ENCODE peak calls at places on chromosomes 1 and 21, in eight cellular contexts. N is suprapubic skin, D is tibial nerve, V is ovary, X is stomach, I is transverse colon, Q is sigmoid colon, T is A549. G is an unnamed sample.

GRCh38 chr1:204045430-204045829 is 27.5 kb upstream of the SOX13 start:
- DNase-seq in V (no peak), D (no peak), N (no peak), T (no peak), X (no peak), Q (no peak), I (no peak), G (no peak)

GRCh38 chr1:214404154-214404553 is 123.2 kb downstream of the SMYD2 start:
- DNase-seq in D (no peak), Q (no peak), N (no peak), V (no peak), I (no peak), T (no peak), X (no peak), G (no peak)

GRCh38 chr21:35138665-35139381 is 89.7 kb upstream of the RUNX1 start:
- DNase-seq in D (no peak), Q (no peak), N (no peak), V (no peak), X (no peak), T (no peak), I (no peak), G (no peak)

GRCh38 chr1:206498685-206499084 is 8.6 kb upstream of the RASSF5 start:
- DNase-seq in X (no peak), I (no peak), N (no peak), Q (no peak), D (no peak), T (no peak), V (no peak), G (no peak)

GRCh38 chr1:32901823-32902534 is 790 bp upstream of the TMEM54 start:
- DNase-seq in X (no peak), T (no peak), V (no peak), D (no peak), Q (peak; percentile 56), I (no peak), N (no peak), G (no peak)

GRCh38 chr1:59204001-59204400 is 92.9 kb upstream of the FGGY start:
- DNase-seq in V (no peak), I (peak; percentile 33), X (peak; percentile 65), T (no peak), D (no peak), Q (no peak), N (no peak), G (no peak)

GRCh38 chr1:190029441-190029840 is 448.2 kb downstream of the BRINP3 start:
- DNase-seq in I (no peak), X (no peak), N (no peak), V (no peak), D (no peak), Q (no peak), T (no peak), G (no peak)

GRCh38 chr1:226732856-226733291 is 6.2 kb downstream of the ITPKB start:
- DNase-seq in Q (no peak), T (no peak), D (no peak), I (no peak), V (no peak), N (no peak), X (no peak), G (no peak)

GRCh38 chr1:150765229-150765976 is at the start of gene CTSS:
- DNase-seq in X (no peak), V (no peak), N (no peak), T (no peak), I (no peak), Q (no peak), D (no peak), G (no peak)

GRCh38 chr1:168465942-168466702 is 77.7 kb downstream of the XCL2 start:
- DNase-seq in I (peak; percentile 64), N (no peak), D (no peak), X (peak; percentile 26), Q (peak; percentile 73), V (peak; percentile 28), T (no peak), G (no peak)

DNA sequence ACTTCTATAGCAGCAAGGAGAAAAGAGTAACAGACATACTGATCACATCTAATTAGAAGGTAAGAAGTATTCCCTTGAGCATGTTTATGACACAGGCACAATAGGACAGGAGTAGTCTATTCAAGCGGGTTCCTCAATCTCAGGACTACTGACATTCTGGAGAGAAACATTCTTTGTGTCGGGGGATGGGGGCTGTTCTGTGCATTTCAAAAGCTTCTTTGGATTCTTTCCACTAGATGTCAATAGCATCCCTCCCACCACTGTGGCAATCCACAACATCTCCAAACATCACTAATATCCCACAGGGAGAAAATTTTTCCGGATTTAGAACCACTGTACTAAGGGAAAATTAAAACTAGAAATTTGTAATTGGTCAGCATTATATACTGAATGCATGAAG is 56.9 kb downstream of the ADAMTS5 start:
- DNase-seq in N (no peak), Q (no peak), T (no peak), I (no peak), X (no peak), V (no peak), D (no peak), G (no peak)
- TF ChIP-seq CTCF in N (no peak), Q (no peak), T (no peak), I (no peak), X (no peak), V (no peak), D (no peak), G (no peak)

GRCh38 chr1:145702052-145702451 is 5.1 kb downstream of the PDZK1 start:
- DNase-seq in I (no peak), V (no peak), Q (no peak), N (no peak), X (no peak), T (no peak), D (no peak), G (no peak)
- H3K4me1 ChIP-seq in I (peaks cover 2% of the 10 kb centered on the region), V (no peaks in the 10 kb centered on the region), Q (no peaks in the 10 kb centered on the region), N (no peaks in the 10 kb centered on the region), X (no peaks in the 10 kb centered on the region), T (peaks cover 19% of the 10 kb centered on the region), D (no peaks in the 10 kb centered on the region), G (no peaks in the 10 kb centered on the region)

GRCh38 chr1:45995298-45995697 is 137.1 kb downstream of the PIK3R3 start:
- DNase-seq in Q (no peak), X (no peak), T (no peak), V (no peak), N (no peak), I (no peak), D (no peak), G (no peak)
- TF ChIP-seq EP300 in Q (no peak), X (no peak), T (no peak), V (no peak), N (no peak), I (no peak), D (no peak), G (no peak)

GRCh38 chr1:152878042-152878441 is at the start of gene SMCP:
- DNase-seq in T (no peak), I (no peak), N (no peak), V (no peak), X (no peak), D (no peak), Q (no peak), G (no peak)
- TF ChIP-seq CTCF in T (no peak), I (no peak), N (no peak), V (no peak), X (no peak), D (no peak), Q (no peak), G (no peak)

DNA sequence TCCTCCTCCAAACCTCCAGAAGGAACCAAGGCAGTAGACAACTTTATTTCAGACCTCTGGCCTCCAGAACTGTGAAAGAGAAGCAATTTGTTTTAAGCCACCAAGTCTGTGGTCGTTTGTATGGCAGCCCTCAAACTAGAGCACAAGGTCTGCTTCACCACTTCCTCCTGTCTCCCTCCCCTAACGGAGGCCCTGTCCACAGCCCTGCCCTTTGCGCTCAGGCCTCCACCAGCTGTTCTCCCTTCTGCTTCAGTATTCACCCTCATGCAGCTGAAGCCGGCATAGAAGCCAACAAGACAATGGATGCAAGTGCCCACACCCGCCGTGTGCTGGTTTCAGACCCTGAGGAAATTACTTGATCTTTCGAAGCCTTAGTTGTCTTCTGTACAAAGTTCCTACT is 364.1 kb downstream of the HHAT start:
- DNase-seq in T (no peak), V (no peak), Q (no peak), I (no peak), N (no peak), D (no peak), X (no peak), G (no peak)
- H3K4me1 ChIP-seq in T (peaks cover 39% of the 10 kb centered on the region), V (no peaks in the 10 kb centered on the region), Q (peaks cover 7% of the 10 kb centered on the region), I (no peaks in the 10 kb centered on the region), N (no peaks in the 10 kb centered on the region), D (no peaks in the 10 kb centered on the region), X (no peaks in the 10 kb centered on the region), G (peaks cover 5% of the 10 kb centered on the region)

GRCh38 chr1:239898067-239898730 is 193.5 kb upstream of the FMN2 start:
- DNase-seq in I (peak; percentile 78), X (peak; percentile 86), D (peak; percentile 40), N (peak; percentile 86), T (peak; percentile 76), Q (peak; percentile 91), V (peak; percentile 74), G (peak; percentile 96)
- TF ChIP-seq EP300 in I (no peak), X (no peak), D (no peak), N (no peak), T (no peak), Q (no peak), V (no peak), G (no peak)

GRCh38 chr1:24278726-24279125 is 40.4 kb upstream of the GRHL3 start:
- DNase-seq in D (no peak), I (no peak), V (no peak), N (no peak), Q (peak; percentile 17), X (no peak), T (no peak), G (no peak)
- TF ChIP-seq CTCF in D (no peak), I (no peak), V (no peak), N (no peak), Q (no peak), X (no peak), T (no peak), G (no peak)